ENCODE peak calls at places on chromosomes 2 and 18, in seven cellular contexts. E, X, L, H, Q, B and D are unnamed samples.

GRCh38 chr2:129892773-129893172 is 86.7 kb upstream of the RAB6C start:
- DNase-seq in L (no peak), Q (no peak), X (no peak), H (no peak), B (no peak), E (no peak), D (no peak)

GRCh38 chr2:238260879-238261278 is 21.0 kb upstream of the HES6 start:
- DNase-seq in L (no peak), H (no peak), Q (no peak), B (no peak), E (no peak), X (no peak), D (peak)

GRCh38 chr18:43671431-43671830 is 394.1 kb upstream of the SYT4 start:
- DNase-seq in H (no peak), E (peak), X (peak), Q (no peak), B (no peak), L (no peak), D (no peak)

GRCh38 chr18:66764225-66764624 is 160.3 kb upstream of the CDH19 start:
- DNase-seq in B (no peak), H (no peak), Q (no peak), E (no peak), L (no peak), X (no peak), D (no peak)

GRCh38 chr2:205358351-205358815 is 323.9 kb upstream of the NRP2 start:
- DNase-seq in L (no peak), Q (no peak), E (no peak), H (no peak), X (peak), B (no peak), D (no peak)

GRCh38 chr2:210263841-210264240 is 38.6 kb upstream of the ACADL start:
- DNase-seq in B (no peak), L (no peak), Q (no peak), H (no peak), X (no peak), E (no peak), D (no peak)

GRCh38 chr2:9951522-9952285 is at the start of gene GRHL1:
- DNase-seq in L (peak), B (peak), H (peak), E (peak), X (peak), Q (peak), D (peak)

GRCh38 chr2:11669454-11670291 is at the start of gene NTSR2:
- DNase-seq in X (peak), B (no peak), E (no peak), H (no peak), Q (peak), L (peak), D (peak)

GRCh38 chr2:111642576-111643327 is 241.2 kb downstream of the ANAPC1 start:
- DNase-seq in X (no peak), L (no peak), Q (no peak), E (no peak), H (no peak), B (no peak), D (no peak)

GRCh38 chr2:175304541-175304940 is 123.0 kb upstream of the ATP5MC3 start:
- DNase-seq in L (no peak), B (no peak), X (no peak), Q (no peak), H (no peak), E (no peak), D (no peak)

GRCh38 chr2:215697496-215697895 is 261.6 kb upstream of the FN1 start:
- DNase-seq in Q (no peak), E (no peak), B (no peak), H (no peak), X (no peak), L (no peak), D (no peak)

GRCh38 chr2:218999881-219000568 is 6.8 kb upstream of the CRYBA2 start:
- DNase-seq in L (no peak), X (no peak), H (no peak), Q (no peak), E (no peak), B (no peak), D (no peak)

GRCh38 chr2:191666733-191667132 is 11.2 kb upstream of the NABP1 start:
- DNase-seq in L (no peak), E (no peak), Q (no peak), B (peak), H (no peak), X (peak), D (no peak)

GRCh38 chr2:66445076-66445724 is 10.3 kb downstream of the MEIS1 start:
- DNase-seq in L (no peak), E (no peak), H (no peak), B (no peak), Q (peak), X (no peak), D (peak)

GRCh38 chr2:172438064-172438421 is 10.7 kb downstream of the ITGA6 start:
- DNase-seq in E (no peak), B (no peak), X (peak), H (no peak), Q (no peak), L (no peak), D (no peak)

GRCh38 chr2:157236404-157236803 is 21.1 kb upstream of the GALNT5 start:
- DNase-seq in Q (no peak), H (no peak), B (no peak), E (no peak), X (no peak), L (no peak), D (no peak)

GRCh38 chr2:237617305-237617982 is 9.9 kb upstream of the LRRFIP1 start:
- DNase-seq in E (no peak), H (no peak), B (no peak), X (no peak), Q (no peak), L (no peak), D (no peak)

GRCh38 chr18:34760444-34760843 is 50.3 kb downstream of the DTNA start:
- DNase-seq in Q (no peak), B (no peak), E (no peak), L (no peak), X (no peak), H (no peak), D (no peak)

GRCh38 chr18:33014060-33014796 is 241.4 kb upstream of the KLHL14 start:
- DNase-seq in Q (no peak), B (no peak), H (no peak), X (no peak), E (no peak), L (no peak), D (no peak)

GRCh38 chr2:38912619-38913018 is 22.9 kb downstream of the ARHGEF33 start:
- DNase-seq in L (no peak), E (no peak), Q (no peak), H (no peak), X (no peak), B (no peak), D (no peak)

GRCh38 chr2:5696741-5697521 is 4.7 kb downstream of the SOX11 start:
- DNase-seq in L (peak), Q (no peak), B (no peak), E (no peak), X (peak), H (no peak), D (peak)

GRCh38 chr2:88053301-88053700 is 2.3 kb downstream of the KRCC1 start:
- DNase-seq in B (no peak), E (no peak), X (peak), Q (peak), H (no peak), L (no peak), D (no peak)

GRCh38 chr18:32907656-32908441 is 135.0 kb upstream of the KLHL14 start:
- DNase-seq in X (no peak), Q (no peak), B (no peak), E (no peak), H (no peak), L (no peak), D (no peak)

GRCh38 chr2:106192752-106193490 is 1.2 kb downstream of the UXS1 start:
- DNase-seq in E (no peak), H (no peak), B (peak), L (no peak), Q (peak), X (peak), D (no peak)

GRCh38 chr2:98915751-98916358 is 20.2 kb downstream of the CRACDL start:
- DNase-seq in B (no peak), X (peak), E (no peak), Q (peak), H (no peak), L (no peak), D (no peak)

GRCh38 chr2:168494190-168494711 is 38.2 kb downstream of the CERS6 start:
- DNase-seq in E (no peak), H (no peak), L (no peak), X (no peak), B (no peak), Q (no peak), D (peak)

GRCh38 chr2:218063541-218064295 is 5.3 kb upstream of the RUFY4 start:
- DNase-seq in X (no peak), Q (no peak), H (no peak), B (peak), L (no peak), E (no peak), D (no peak)

GRCh38 chr2:36675579-36675978 is 20.9 kb upstream of the VIT start:
- DNase-seq in E (no peak), H (no peak), Q (no peak), X (no peak), L (no peak), B (no peak), D (no peak)

GRCh38 chr2:36671731-36672130 is 24.8 kb upstream of the VIT start:
- DNase-seq in B (no peak), H (no peak), X (no peak), L (no peak), Q (no peak), E (no peak), D (no peak)

GRCh38 chr2:36676364-36676763 is 20.1 kb upstream of the VIT start:
- DNase-seq in L (no peak), Q (no peak), E (no peak), B (no peak), H (no peak), X (no peak), D (no peak)

GRCh38 chr2:36670881-36671595 is 25.5 kb upstream of the VIT start:
- DNase-seq in E (no peak), H (no peak), B (no peak), L (no peak), Q (no peak), X (peak), D (no peak)

DNA sequence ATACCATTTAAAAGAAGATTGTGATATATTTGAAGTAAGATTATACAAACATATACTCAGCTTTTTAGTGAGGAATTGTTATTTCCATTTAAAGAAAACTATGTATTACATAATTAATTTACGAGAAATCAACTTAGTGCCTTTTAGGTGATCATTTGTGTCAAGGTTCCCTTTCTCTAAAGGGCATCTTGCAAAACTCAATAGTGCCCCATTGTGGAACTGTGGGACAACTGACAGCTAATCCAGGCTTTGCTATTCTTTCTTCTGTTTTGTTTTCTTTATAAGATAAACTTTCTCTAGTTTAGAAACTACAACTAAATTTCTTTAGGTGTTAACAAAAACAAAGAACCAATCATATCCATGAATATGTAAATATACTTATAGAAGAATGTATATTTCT is 24.3 kb upstream of the VIT start:
- DNase-seq in L (no peak), X (peak), E (no peak), B (no peak), H (no peak), Q (no peak), D (no peak)
- TF ChIP-seq CTCF in L (peak), X (peak), E (peak), B (peak), H (peak), Q (peak), D (peak)

GRCh38 chr2:127649684-127650040 is 3.7 kb downstream of the GPR17 start:
- DNase-seq in H (peak), Q (peak), L (peak), E (peak), X (peak), B (peak), D (peak)
- TF ChIP-seq CTCF in H (peak), Q (peak), L (peak), E (peak), X (peak), B (peak), D (peak)

DNA sequence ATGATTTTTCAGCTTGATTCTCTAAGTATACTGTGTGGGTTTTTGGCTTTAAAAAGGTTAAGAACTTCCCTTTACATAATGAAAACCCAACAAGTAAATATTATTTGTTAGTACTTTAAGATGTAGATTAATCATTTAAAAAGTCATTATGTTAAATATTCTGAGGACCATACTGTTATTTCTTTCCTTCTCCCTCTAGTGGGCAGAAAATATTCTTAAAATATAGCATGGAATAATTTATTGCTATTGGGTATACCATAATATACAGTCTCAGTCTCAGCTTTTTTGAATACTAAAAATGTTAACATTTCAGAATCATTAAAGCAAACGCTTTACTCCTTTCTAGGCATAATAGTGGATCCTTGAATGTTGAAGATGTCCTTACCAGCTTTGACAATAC is 28.1 kb downstream of the CAMKMT start:
- DNase-seq in Q (no peak), L (no peak), B (no peak), E (no peak), X (no peak), H (no peak), D (no peak)
- TF ChIP-seq CTCF in Q (no peak), L (peak), B (no peak), E (no peak), X (peak), H (no peak), D (no peak)

DNA sequence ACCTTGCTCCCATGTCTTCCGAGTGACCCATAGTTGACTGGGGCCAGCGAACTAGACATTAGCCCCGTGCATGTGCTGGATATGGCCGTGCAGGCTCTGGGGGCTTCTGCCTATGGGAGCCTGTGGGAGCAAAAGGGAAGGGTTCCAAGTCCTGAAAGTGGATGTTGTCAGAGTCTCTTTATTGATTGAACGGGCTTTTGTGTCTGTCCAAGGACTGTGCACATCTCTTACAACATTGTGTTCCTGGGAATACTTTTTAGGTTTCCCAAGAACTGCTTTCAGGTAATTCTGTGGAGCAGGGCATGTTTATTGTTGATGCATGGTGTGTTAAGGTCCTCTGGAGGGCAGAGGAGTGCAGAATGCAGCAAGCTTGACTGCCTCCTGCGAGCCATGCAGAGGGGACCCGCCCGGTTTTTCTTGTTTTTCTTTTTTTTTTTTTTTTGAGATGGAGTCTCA is 5.0 kb downstream of the RNF144A start:
- DNase-seq in B (no peak), Q (no peak), X (no peak), E (no peak), L (no peak), H (no peak), D (no peak)
- TF ChIP-seq CTCF in B (no peak), Q (no peak), X (no peak), E (no peak), L (peak), H (no peak), D (no peak)

GRCh38 chr2:7429733-7430132 is 512.5 kb downstream of the RNF144A start:
- DNase-seq in B (no peak), X (no peak), L (no peak), H (no peak), Q (no peak), E (no peak), D (no peak)
- TF ChIP-seq CTCF in B (no peak), X (no peak), L (no peak), H (no peak), Q (no peak), E (no peak), D (no peak)

DNA sequence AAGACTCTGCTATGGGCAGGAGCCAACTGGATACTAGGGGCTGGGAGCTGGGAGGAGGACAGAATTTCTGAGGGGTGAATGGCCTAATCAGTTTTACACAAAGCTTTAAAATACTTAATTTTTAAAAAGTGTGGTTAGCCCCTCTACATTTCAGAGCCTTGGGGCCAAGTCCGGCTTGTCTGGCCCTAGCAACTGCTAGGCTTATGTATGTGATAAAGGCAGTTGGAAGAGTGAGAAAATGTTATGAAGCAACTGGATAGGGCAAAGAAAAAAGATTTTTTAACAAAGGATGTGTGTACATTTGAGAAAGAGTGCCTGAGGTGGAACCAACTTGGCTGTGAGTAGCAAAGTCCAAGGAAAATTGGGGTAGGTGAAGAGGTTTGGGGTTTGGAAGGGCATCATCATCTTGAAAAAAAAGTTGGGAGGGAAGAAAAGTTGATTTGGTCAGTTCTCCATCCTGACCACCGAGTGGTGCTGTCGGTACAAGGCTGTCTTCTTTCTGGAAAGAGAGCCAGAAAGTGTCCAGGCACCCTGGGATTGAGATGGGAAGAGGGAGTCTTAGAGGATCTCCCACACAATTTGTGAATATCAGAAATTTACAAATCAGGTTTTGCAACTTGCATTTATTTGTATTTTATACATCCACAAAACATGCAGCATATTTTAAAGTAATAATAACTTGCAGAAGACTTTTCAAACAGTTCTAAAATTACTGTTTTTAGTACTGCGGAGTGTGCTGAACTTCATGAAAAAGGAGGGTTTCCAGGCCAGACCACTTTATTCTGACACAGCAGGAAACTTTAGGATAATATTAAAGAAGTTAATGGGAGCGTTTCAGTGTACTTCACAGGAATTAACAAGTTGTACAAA is 10.5 kb upstream of the CDK15 start:
- DNase-seq in X (peak), E (no peak), H (no peak), L (no peak), Q (peak), B (peak), D (peak)
- TF ChIP-seq CTCF in X (peak), E (peak), H (peak), L (peak), Q (peak), B (peak), D (peak)

DNA sequence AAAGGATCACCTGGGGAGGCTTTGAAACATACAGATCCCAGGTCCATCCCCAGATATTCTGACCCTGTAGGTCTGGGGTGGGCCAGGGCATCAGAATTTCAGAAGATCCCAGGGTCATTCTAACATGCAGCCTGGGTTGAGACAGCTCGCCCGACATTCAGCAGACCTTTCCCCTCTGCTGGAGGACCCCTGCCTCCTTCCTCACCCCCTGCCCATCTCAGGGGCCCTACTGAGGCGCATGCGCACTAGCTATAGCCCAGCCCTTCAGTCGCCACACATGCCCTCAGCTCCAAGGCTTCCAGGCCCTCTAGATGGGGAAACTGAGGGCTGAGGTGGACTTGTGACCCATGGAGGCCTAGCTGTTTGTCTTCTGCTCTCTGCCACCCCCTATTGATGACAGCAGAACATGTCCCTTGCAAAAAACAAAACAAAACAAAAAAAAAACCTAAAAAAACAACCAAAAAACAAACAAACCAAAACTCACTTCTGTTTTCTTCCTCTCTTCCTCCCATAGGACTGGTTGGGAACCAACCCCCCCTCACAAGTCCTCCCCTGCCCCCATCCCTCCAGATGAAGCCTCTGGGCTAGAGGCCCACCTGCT is 91.3 kb downstream of the ZBTB7C start:
- DNase-seq in H (no peak), B (no peak), X (no peak), E (no peak), Q (no peak), L (no peak), D (no peak)
- TF ChIP-seq CTCF in H (no peak), B (no peak), X (no peak), E (no peak), Q (no peak), L (peak), D (no peak)

DNA sequence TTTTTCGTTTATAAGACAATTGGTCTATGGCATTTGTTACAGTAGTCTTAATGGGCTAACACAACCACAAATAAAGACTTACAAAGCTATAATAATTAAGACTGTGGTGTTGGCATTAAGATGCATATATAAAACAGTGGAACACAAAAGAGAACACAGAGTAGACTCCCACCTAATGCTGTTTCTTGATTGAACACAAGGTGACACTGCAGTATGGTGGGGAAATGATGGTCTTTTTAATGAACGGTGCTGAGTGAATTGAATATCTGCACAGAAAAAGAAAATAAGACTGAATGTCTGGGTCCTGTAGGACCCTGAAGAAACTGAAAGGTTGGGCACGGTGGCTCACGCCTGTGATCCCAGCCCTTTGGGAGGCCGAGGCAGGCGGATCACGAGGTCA is 1136.6 kb upstream of the NXPH2 start:
- DNase-seq in E (no peak), Q (no peak), B (no peak), X (no peak), H (no peak), L (no peak), D (no peak)
- TF ChIP-seq CTCF in E (no peak), Q (no peak), B (no peak), X (no peak), H (no peak), L (no peak), D (no peak)